ENCODE peak calls at places on chromosome 9, in nine cellular contexts. One of them, this sample, is unnamed.

GRCh38 chr9:85534340-85534739 is 207.4 kb downstream of the AGTPBP1 start:
- DNase-seq in GM23338: no peak
- DNase-seq in PC-3: no peak
- DNase-seq in OCI-LY7: no peak
- DNase-seq in MM.1S: no peak
- DNase-seq in SK-N-SH: no peak
- DNase-seq in GM23248: no peak
- DNase-seq in HCT116: no peak
- DNase-seq in hepatocyte: no peak
- DNase-seq in this sample: no peak

GRCh38 chr9:93958121-93958874 is 3.1 kb upstream of the BARX1 start:
- DNase-seq in GM23338: peak
- DNase-seq in MM.1S: no peak
- DNase-seq in OCI-LY7: no peak
- DNase-seq in PC-3: no peak
- DNase-seq in HCT116: no peak
- DNase-seq in hepatocyte: peak
- DNase-seq in GM23248: no peak
- DNase-seq in SK-N-SH: peak
- DNase-seq in this sample: peak

GRCh38 chr9:112015736-112016135 is 119.1 kb downstream of the UGCG start:
- DNase-seq in MM.1S: no peak
- DNase-seq in OCI-LY7: no peak
- DNase-seq in PC-3: no peak
- DNase-seq in SK-N-SH: no peak
- DNase-seq in hepatocyte: no peak
- DNase-seq in HCT116: no peak
- DNase-seq in GM23248: no peak
- DNase-seq in GM23338: no peak
- DNase-seq in this sample: no peak

GRCh38 chr9:100554935-100555401 is 22.9 kb upstream of the CAVIN4 start:
- DNase-seq in PC-3: no peak
- DNase-seq in MM.1S: peak
- DNase-seq in HCT116: no peak
- DNase-seq in GM23338: no peak
- DNase-seq in GM23248: no peak
- DNase-seq in OCI-LY7: peak
- DNase-seq in SK-N-SH: no peak
- DNase-seq in hepatocyte: no peak
- DNase-seq in this sample: no peak

GRCh38 chr9:111945216-111945615 is 48.6 kb downstream of the UGCG start:
- DNase-seq in HCT116: no peak
- DNase-seq in GM23248: peak
- DNase-seq in hepatocyte: no peak
- DNase-seq in SK-N-SH: no peak
- DNase-seq in OCI-LY7: no peak
- DNase-seq in PC-3: no peak
- DNase-seq in GM23338: no peak
- DNase-seq in MM.1S: peak
- DNase-seq in this sample: no peak

GRCh38 chr9:18549772-18550171 is 75.8 kb downstream of the ADAMTSL1 start:
- DNase-seq in hepatocyte: no peak
- DNase-seq in SK-N-SH: no peak
- DNase-seq in HCT116: no peak
- DNase-seq in OCI-LY7: no peak
- DNase-seq in GM23248: no peak
- DNase-seq in PC-3: peak
- DNase-seq in GM23338: no peak
- DNase-seq in MM.1S: no peak
- DNase-seq in this sample: no peak

GRCh38 chr9:18976368-18977238 is 56.4 kb downstream of the SAXO1 start:
- DNase-seq in HCT116: no peak
- DNase-seq in GM23338: no peak
- DNase-seq in hepatocyte: peak
- DNase-seq in SK-N-SH: peak
- DNase-seq in OCI-LY7: no peak
- DNase-seq in PC-3: peak
- DNase-seq in GM23248: peak
- DNase-seq in MM.1S: peak
- DNase-seq in this sample: no peak

GRCh38 chr9:85514256-85514655 is 227.5 kb downstream of the AGTPBP1 start:
- DNase-seq in HCT116: no peak
- DNase-seq in hepatocyte: no peak
- DNase-seq in OCI-LY7: no peak
- DNase-seq in MM.1S: no peak
- DNase-seq in GM23248: peak
- DNase-seq in GM23338: peak
- DNase-seq in SK-N-SH: no peak
- DNase-seq in PC-3: no peak
- DNase-seq in this sample: no peak

GRCh38 chr9:131145245-131145644 is 19.9 kb downstream of the NUP214 start:
- DNase-seq in GM23338: no peak
- DNase-seq in MM.1S: no peak
- DNase-seq in hepatocyte: no peak
- DNase-seq in SK-N-SH: no peak
- DNase-seq in GM23248: no peak
- DNase-seq in HCT116: no peak
- DNase-seq in PC-3: no peak
- DNase-seq in OCI-LY7: no peak
- DNase-seq in this sample: no peak

GRCh38 chr9:34428325-34428958 is 29.9 kb downstream of the FAM219A start:
- DNase-seq in hepatocyte: no peak
- DNase-seq in PC-3: no peak
- DNase-seq in GM23248: no peak
- DNase-seq in OCI-LY7: no peak
- DNase-seq in MM.1S: no peak
- DNase-seq in GM23338: no peak
- DNase-seq in SK-N-SH: peak
- DNase-seq in HCT116: no peak
- DNase-seq in this sample: no peak

GRCh38 chr9:19379697-19380046 is 364 bp downstream of the RPS6 start:
- DNase-seq in GM23248: peak
- DNase-seq in OCI-LY7: peak
- DNase-seq in hepatocyte: peak
- DNase-seq in SK-N-SH: peak
- DNase-seq in PC-3: no peak
- DNase-seq in GM23338: peak
- DNase-seq in MM.1S: no peak
- DNase-seq in HCT116: no peak
- DNase-seq in this sample: peak

GRCh38 chr9:136516191-136516654 is 29.6 kb downstream of the NOTCH1 start:
- DNase-seq in hepatocyte: no peak
- DNase-seq in GM23248: no peak
- DNase-seq in PC-3: no peak
- DNase-seq in GM23338: no peak
- DNase-seq in SK-N-SH: no peak
- DNase-seq in OCI-LY7: no peak
- DNase-seq in MM.1S: no peak
- DNase-seq in HCT116: no peak
- DNase-seq in this sample: no peak

GRCh38 chr9:42852133-42852532 is 668.7 kb downstream of the SPATA31A6 start:
- DNase-seq in HCT116: no peak
- DNase-seq in SK-N-SH: peak
- DNase-seq in hepatocyte: peak
- DNase-seq in PC-3: peak
- DNase-seq in GM23248: peak
- DNase-seq in OCI-LY7: no peak
- DNase-seq in MM.1S: peak
- DNase-seq in GM23338: peak
- DNase-seq in this sample: peak

GRCh38 chr9:128141604-128142003 is 7.6 kb upstream of the LCN2 start:
- DNase-seq in OCI-LY7: no peak
- DNase-seq in hepatocyte: no peak
- DNase-seq in GM23248: no peak
- DNase-seq in PC-3: no peak
- DNase-seq in HCT116: no peak
- DNase-seq in SK-N-SH: no peak
- DNase-seq in GM23338: no peak
- DNase-seq in MM.1S: no peak
- DNase-seq in this sample: no peak

GRCh38 chr9:3332802-3333201 is 193.0 kb downstream of the RFX3 start:
- DNase-seq in GM23338: no peak
- DNase-seq in hepatocyte: no peak
- DNase-seq in GM23248: no peak
- DNase-seq in HCT116: no peak
- DNase-seq in OCI-LY7: no peak
- DNase-seq in PC-3: no peak
- DNase-seq in MM.1S: no peak
- DNase-seq in SK-N-SH: no peak
- DNase-seq in this sample: peak

GRCh38 chr9:113536483-113537226 is 73.1 kb downstream of the RGS3 start:
- DNase-seq in OCI-LY7: no peak
- DNase-seq in SK-N-SH: peak
- DNase-seq in GM23338: no peak
- DNase-seq in PC-3: no peak
- DNase-seq in GM23248: no peak
- DNase-seq in MM.1S: no peak
- DNase-seq in hepatocyte: no peak
- DNase-seq in HCT116: no peak
- DNase-seq in this sample: peak

GRCh38 chr9:109182940-109183798 is 16.1 kb upstream of the FRRS1L start:
- DNase-seq in MM.1S: peak
- DNase-seq in GM23338: peak
- DNase-seq in GM23248: peak
- DNase-seq in SK-N-SH: peak
- DNase-seq in hepatocyte: peak
- DNase-seq in HCT116: peak
- DNase-seq in PC-3: peak
- DNase-seq in OCI-LY7: peak
- DNase-seq in this sample: peak
- TF ChIP-seq EZH2phosphoT487 in MM.1S: no peak
- TF ChIP-seq EZH2phosphoT487 in GM23338: no peak
- TF ChIP-seq EZH2phosphoT487 in GM23248: no peak
- TF ChIP-seq EZH2phosphoT487 in SK-N-SH: no peak
- TF ChIP-seq EZH2phosphoT487 in hepatocyte: no peak
- TF ChIP-seq EZH2phosphoT487 in HCT116: no peak
- TF ChIP-seq EZH2phosphoT487 in PC-3: no peak
- TF ChIP-seq EZH2phosphoT487 in OCI-LY7: no peak
- TF ChIP-seq EZH2phosphoT487 in this sample: no peak

DNA sequence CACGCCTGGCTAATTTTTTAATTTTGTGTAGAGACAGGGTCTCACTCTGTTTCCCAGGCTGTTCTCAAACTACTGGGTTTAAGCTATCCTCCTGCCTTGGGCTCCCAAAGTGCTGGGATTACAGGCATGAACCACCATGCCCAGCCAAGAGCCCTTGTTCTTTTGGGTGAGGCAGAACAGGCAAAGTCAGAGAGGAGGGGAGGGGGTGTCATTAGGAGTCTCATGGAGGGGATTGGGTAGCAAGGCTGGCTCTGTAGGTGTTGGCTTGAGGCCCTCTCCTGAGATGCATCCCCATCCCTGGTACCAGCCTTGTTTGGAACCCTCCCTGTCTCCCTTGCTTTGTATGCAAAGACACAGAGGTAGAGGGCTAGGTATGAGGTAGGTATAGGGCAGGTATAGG is 24.1 kb downstream of the GSN start:
- DNase-seq in SK-N-SH: no peak
- DNase-seq in hepatocyte: no peak
- DNase-seq in HCT116: no peak
- DNase-seq in OCI-LY7: no peak
- DNase-seq in GM23248: no peak
- DNase-seq in MM.1S: no peak
- DNase-seq in GM23338: no peak
- DNase-seq in PC-3: no peak
- DNase-seq in this sample: no peak
- TF ChIP-seq EZH2phosphoT487 in SK-N-SH: no peak
- TF ChIP-seq EZH2phosphoT487 in hepatocyte: no peak
- TF ChIP-seq EZH2phosphoT487 in HCT116: no peak
- TF ChIP-seq EZH2phosphoT487 in OCI-LY7: no peak
- TF ChIP-seq EZH2phosphoT487 in GM23248: no peak
- TF ChIP-seq EZH2phosphoT487 in MM.1S: no peak
- TF ChIP-seq EZH2phosphoT487 in GM23338: no peak
- TF ChIP-seq EZH2phosphoT487 in PC-3: no peak
- TF ChIP-seq EZH2phosphoT487 in this sample: no peak

GRCh38 chr9:129867138-129868032 is 32.1 kb downstream of the USP20 start:
- DNase-seq in PC-3: no peak
- DNase-seq in GM23248: no peak
- DNase-seq in GM23338: peak
- DNase-seq in hepatocyte: no peak
- DNase-seq in SK-N-SH: no peak
- DNase-seq in HCT116: no peak
- DNase-seq in OCI-LY7: no peak
- DNase-seq in MM.1S: no peak
- DNase-seq in this sample: no peak

GRCh38 chr9:129864991-129865647 is 29.9 kb downstream of the USP20 start:
- DNase-seq in SK-N-SH: no peak
- DNase-seq in GM23338: no peak
- DNase-seq in PC-3: no peak
- DNase-seq in hepatocyte: no peak
- DNase-seq in OCI-LY7: no peak
- DNase-seq in MM.1S: no peak
- DNase-seq in HCT116: no peak
- DNase-seq in GM23248: no peak
- DNase-seq in this sample: no peak

GRCh38 chr9:129868033-129868395 is 32.8 kb downstream of the USP20 start:
- DNase-seq in GM23248: no peak
- DNase-seq in SK-N-SH: no peak
- DNase-seq in GM23338: no peak
- DNase-seq in hepatocyte: no peak
- DNase-seq in PC-3: no peak
- DNase-seq in MM.1S: no peak
- DNase-seq in OCI-LY7: no peak
- DNase-seq in HCT116: no peak
- DNase-seq in this sample: no peak

GRCh38 chr9:129865668-129866320 is 30.5 kb downstream of the USP20 start:
- DNase-seq in GM23248: no peak
- DNase-seq in hepatocyte: no peak
- DNase-seq in GM23338: no peak
- DNase-seq in OCI-LY7: no peak
- DNase-seq in PC-3: no peak
- DNase-seq in SK-N-SH: no peak
- DNase-seq in MM.1S: no peak
- DNase-seq in HCT116: no peak
- DNase-seq in this sample: no peak

GRCh38 chr9:129866373-129867137 is 31.3 kb downstream of the USP20 start:
- DNase-seq in OCI-LY7: no peak
- DNase-seq in SK-N-SH: no peak
- DNase-seq in GM23338: no peak
- DNase-seq in MM.1S: no peak
- DNase-seq in hepatocyte: no peak
- DNase-seq in PC-3: no peak
- DNase-seq in HCT116: no peak
- DNase-seq in GM23248: no peak
- DNase-seq in this sample: no peak
- TF ChIP-seq EZH2phosphoT487 in OCI-LY7: no peak
- TF ChIP-seq EZH2phosphoT487 in SK-N-SH: no peak
- TF ChIP-seq EZH2phosphoT487 in GM23338: no peak
- TF ChIP-seq EZH2phosphoT487 in MM.1S: no peak
- TF ChIP-seq EZH2phosphoT487 in hepatocyte: no peak
- TF ChIP-seq EZH2phosphoT487 in PC-3: no peak
- TF ChIP-seq EZH2phosphoT487 in HCT116: no peak
- TF ChIP-seq EZH2phosphoT487 in GM23248: no peak
- TF ChIP-seq EZH2phosphoT487 in this sample: no peak

DNA sequence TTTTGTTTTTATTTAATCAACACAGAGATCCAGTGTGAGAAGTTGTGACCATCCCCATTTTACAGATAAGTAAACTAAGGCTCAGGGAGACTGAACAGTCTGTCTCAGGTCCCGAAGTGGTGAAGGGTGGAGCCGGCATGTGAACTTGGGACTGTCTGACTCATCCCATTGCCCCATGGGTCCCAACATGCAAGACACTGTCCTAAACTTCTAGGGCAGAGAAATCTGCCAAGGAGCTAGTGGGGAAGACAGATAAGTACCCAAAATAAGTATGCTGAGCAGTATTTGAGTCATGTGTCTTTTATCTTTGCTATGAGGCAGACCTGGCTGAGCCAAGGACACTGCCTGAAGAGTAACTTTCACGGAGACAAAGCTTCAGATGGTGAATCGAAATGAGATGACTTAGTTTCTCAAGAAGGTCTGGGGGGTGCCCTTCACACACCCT is 64.3 kb upstream of the SLC25A51 start:
- DNase-seq in GM23338: no peak
- DNase-seq in SK-N-SH: no peak
- DNase-seq in PC-3: peak
- DNase-seq in OCI-LY7: no peak
- DNase-seq in MM.1S: no peak
- DNase-seq in GM23248: peak
- DNase-seq in HCT116: no peak
- DNase-seq in hepatocyte: peak
- DNase-seq in this sample: no peak
- TF ChIP-seq EZH2phosphoT487 in GM23338: no peak
- TF ChIP-seq EZH2phosphoT487 in SK-N-SH: no peak
- TF ChIP-seq EZH2phosphoT487 in PC-3: no peak
- TF ChIP-seq EZH2phosphoT487 in OCI-LY7: no peak
- TF ChIP-seq EZH2phosphoT487 in MM.1S: no peak
- TF ChIP-seq EZH2phosphoT487 in GM23248: no peak
- TF ChIP-seq EZH2phosphoT487 in HCT116: no peak
- TF ChIP-seq EZH2phosphoT487 in hepatocyte: no peak
- TF ChIP-seq EZH2phosphoT487 in this sample: no peak